ENCODE peak calls at places on chromosome 3, in four cellular contexts. Z, A, R and V are unnamed samples.
A peak's percentile ranks its signal among the peaks of the same experiment; 100 is the strongest.

GRCh38 chr3:57544181-57545125 is at the start of gene DNAH12:
- DNase-seq in Z (peak; percentile 64), A (peak; percentile 91), R (peak; percentile 26), V (no peak)

GRCh38 chr3:32175607-32176197 is 62.8 kb upstream of the CMTM8 start:
- DNase-seq in Z (peak; percentile 60), A (peak; percentile 67), R (peak; percentile 77), V (no peak)

GRCh38 chr3:22960326-22960984 is 242.7 kb upstream of the UBE2E2 start:
- DNase-seq in Z (peak; percentile 12), A (no peak), R (no peak), V (no peak)

GRCh38 chr3:194565597-194566190 is 67.5 kb downstream of the TMEM44 start:
- DNase-seq in Z (no peak), A (no peak), R (no peak), V (no peak)

GRCh38 chr3:99760602-99761001 is 57.1 kb upstream of the CMSS1 start:
- DNase-seq in Z (no peak), A (no peak), R (no peak), V (no peak)

GRCh38 chr3:146020969-146021368 is 140.0 kb downstream of the PLOD2 start:
- DNase-seq in Z (peak; percentile 3), A (no peak), R (no peak), V (no peak)

GRCh38 chr3:189270248-189270832 is 98.6 kb downstream of the TPRG1 start:
- DNase-seq in Z (peak; percentile 47), A (no peak), R (no peak), V (no peak)

GRCh38 chr3:188303286-188303799 is 149.4 kb downstream of the LPP start:
- DNase-seq in Z (no peak), A (no peak), R (no peak), V (no peak)

GRCh38 chr3:9183811-9184463 is 65.5 kb downstream of the SRGAP3 start:
- DNase-seq in Z (no peak), A (peak; percentile 62), R (no peak), V (no peak)

GRCh38 chr3:64462203-64463120 is 225.3 kb downstream of the ADAMTS9 start:
- DNase-seq in Z (no peak), A (no peak), R (no peak), V (no peak)

GRCh38 chr3:9316881-9317341 is 45.9 kb upstream of the THUMPD3 start:
- DNase-seq in Z (no peak), A (peak; percentile 51), R (no peak), V (no peak)

GRCh38 chr3:121869731-121870130 is 24.5 kb upstream of the SLC15A2 start:
- DNase-seq in Z (no peak), A (no peak), R (no peak), V (no peak)

GRCh38 chr3:196643201-196643749 is 3.8 kb downstream of the NRROS start:
- DNase-seq in Z (no peak), A (no peak), R (no peak), V (peak; percentile 98)

GRCh38 chr3:11699083-11699427 is 55.3 kb upstream of the VGLL4 start:
- DNase-seq in Z (no peak), A (no peak), R (no peak), V (no peak)

GRCh38 chr3:134308350-134308891 is 57.8 kb upstream of the RYK start:
- DNase-seq in Z (peak; percentile 74), A (peak; percentile 95), R (peak; percentile 69), V (peak; percentile 8)

DNA sequence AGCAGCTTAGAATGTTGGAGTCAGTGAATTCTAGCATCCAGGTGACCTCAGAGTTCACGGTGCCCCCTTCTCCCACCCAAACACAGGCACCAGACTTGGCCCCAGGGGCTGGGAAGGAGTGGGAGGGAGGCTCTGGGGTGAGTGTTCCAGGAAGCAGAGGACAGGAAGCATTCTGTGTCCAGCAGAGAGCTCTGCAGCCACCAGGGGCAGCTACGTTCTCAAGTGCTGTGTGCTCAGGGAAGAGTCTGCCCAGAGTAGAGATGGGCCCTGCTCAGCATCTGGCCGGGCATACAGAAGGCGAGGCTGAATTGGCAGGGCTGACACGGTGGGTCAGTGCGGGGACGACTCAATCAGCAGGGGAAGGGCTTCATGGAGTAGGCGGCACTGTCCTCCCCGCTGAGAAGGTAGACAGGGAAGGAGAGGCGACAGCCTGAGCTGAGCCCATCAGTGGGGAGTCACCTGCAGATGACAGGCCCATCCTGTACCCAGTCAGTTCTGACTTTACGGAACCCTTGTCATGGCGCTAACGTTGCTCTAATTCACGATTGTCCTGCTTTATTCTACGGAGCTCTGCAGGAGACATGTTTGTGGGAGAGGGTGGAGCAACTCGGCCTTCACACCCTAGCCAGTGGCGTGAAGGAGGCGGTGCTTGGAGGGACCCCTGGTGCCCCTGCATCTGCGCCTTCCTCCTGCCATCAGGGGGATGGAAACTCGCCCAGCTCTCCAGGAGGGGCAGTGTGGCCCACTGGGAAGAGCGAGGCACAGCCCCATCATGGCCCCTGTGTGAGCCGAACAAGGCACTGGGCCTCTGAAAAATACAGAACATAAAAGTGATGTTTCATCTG is 82.1 kb downstream of the C3orf70 start:
- DNase-seq in Z (peak; percentile 73), A (peak; percentile 64), R (peak; percentile 44), V (no peak)
- TF ChIP-seq ZNF274 in Z (no peak), A (no peak), R (no peak), V (no peak)

GRCh38 chr3:106249159-106249558 is 380.3 kb upstream of the CBLB start:
- DNase-seq in Z (no peak), A (no peak), R (no peak), V (no peak)
- TF ChIP-seq RAD21 in Z (no peak), A (no peak), R (no peak), V (no peak)

GRCh38 chr3:66618066-66618465 is 117.2 kb upstream of the LRIG1 start:
- DNase-seq in Z (no peak), A (no peak), R (no peak), V (no peak)
- TF ChIP-seq ATF2 in Z (no peak), A (no peak), R (no peak), V (no peak)

GRCh38 chr3:192818126-192818525 is 90.8 kb upstream of the FGF12 start:
- DNase-seq in Z (no peak), A (no peak), R (no peak), V (no peak)

GRCh38 chr3:192817506-192817905 is 90.2 kb upstream of the FGF12 start:
- DNase-seq in Z (no peak), A (no peak), R (no peak), V (no peak)

GRCh38 chr3:192819001-192819569 is 91.7 kb upstream of the FGF12 start:
- DNase-seq in Z (no peak), A (no peak), R (no peak), V (peak; percentile 59)

GRCh38 chr3:192817053-192817452 is 89.7 kb upstream of the FGF12 start:
- DNase-seq in Z (no peak), A (no peak), R (no peak), V (no peak)

DNA sequence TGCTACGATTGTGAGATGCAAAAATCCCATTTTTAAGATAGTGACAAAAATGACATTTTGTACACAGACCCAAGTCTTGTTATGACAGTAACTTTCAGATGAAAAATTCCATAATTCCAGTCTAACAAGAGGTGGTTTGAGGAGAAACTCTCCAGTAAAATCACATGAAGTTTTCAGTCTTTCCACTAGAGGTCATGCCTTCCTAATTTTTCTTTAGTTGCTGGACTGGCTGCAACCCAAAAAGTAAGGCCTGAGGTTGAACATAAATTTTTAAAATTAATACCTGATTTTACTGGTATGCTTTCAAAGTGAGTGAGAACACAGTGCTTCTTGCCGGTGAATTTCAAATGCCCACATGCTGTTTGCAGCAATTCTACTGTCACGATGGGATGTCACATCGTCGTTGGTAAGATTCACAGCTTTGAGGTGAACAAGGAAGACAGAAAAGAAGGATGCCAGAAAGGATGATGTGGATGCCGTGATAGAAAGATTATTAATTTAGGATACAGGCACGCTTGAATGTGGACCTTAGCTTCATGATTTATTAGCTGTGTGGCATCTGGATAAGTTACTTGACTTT is 89.0 kb upstream of the FGF12 start:
- DNase-seq in Z (peak; percentile 49), A (no peak), R (peak; percentile 21), V (no peak)
- TF ChIP-seq ZNF274 in Z (no peak), A (no peak), R (no peak), V (no peak)

GRCh38 chr3:54393150-54393549 is 270.8 kb downstream of the CACNA2D3 start:
- DNase-seq in Z (no peak), A (no peak), R (no peak), V (no peak)
- TF ChIP-seq RAD21 in Z (no peak), A (no peak), R (no peak), V (no peak)

DNA sequence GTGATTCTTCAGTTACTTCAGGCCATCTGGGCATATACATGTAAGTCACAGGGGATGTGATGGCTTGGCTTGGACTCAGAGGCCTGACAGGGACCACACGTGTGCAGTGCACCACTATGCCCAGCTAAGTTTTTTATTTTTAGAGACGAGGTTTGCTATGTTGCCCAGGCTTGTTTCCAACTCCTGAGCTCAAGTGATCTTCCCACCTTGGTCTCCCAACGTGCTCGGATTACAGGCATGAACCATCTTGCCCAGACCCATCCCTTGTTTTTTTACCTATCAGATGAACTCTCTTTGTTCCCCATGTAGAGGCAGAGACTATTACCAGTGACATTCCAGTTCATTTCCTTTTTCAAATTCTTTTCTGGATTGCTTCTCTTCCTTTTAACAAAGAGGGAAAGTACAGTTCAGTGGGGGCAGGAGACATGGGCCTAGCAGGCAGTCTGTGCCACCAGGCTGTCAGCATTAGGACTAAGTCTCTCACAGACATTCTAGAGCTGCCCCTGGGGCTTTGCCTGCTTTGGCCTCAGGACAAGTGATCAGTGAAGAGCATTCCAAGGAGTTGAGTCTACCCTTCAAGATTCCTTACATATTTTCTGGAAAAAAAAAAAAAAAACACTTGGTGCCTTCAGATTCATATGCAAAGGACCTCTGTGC is 103.5 kb upstream of the SLC7A14 start:
- DNase-seq in Z (no peak), A (peak; percentile 51), R (no peak), V (no peak)
- TF ChIP-seq ATF2 in Z (no peak), A (no peak), R (no peak), V (no peak)

GRCh38 chr3:74537857-74538256 is 76.6 kb downstream of the CNTN3 start:
- DNase-seq in Z (no peak), A (no peak), R (no peak), V (no peak)

GRCh38 chr3:74539879-74540278 is 74.6 kb downstream of the CNTN3 start:
- DNase-seq in Z (no peak), A (no peak), R (no peak), V (no peak)

GRCh38 chr3:74546426-74546825 is 68.0 kb downstream of the CNTN3 start:
- DNase-seq in Z (no peak), A (no peak), R (no peak), V (no peak)

GRCh38 chr3:74538669-74539068 is 75.8 kb downstream of the CNTN3 start:
- DNase-seq in Z (no peak), A (no peak), R (no peak), V (no peak)

DNA sequence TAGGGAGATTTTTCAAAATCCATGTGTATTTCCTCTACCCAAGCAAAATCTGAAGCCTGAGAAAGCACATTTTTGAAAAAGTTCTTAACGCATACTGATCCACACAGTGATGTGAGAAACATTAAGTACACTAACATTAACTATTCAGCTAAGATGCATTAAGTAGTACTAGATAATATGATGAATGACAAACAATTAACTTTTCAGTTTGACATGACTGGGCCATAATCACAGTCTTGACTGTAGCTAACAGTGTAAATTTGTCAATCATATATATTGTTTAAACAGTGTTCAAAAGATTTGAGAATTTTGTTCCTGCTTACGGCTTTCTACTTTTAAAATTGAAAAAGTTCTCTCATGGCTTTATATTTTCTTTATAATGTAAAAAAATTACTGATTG is 72.0 kb downstream of the CNTN3 start:
- DNase-seq in Z (no peak), A (no peak), R (no peak), V (no peak)
- TF ChIP-seq ZNF274 in Z (no peak), A (no peak), R (no peak), V (no peak)